ENCODE peak calls at places on chromosomes 4 and X, in seven cellular contexts. E is upper lobe of right lung, U is tibial artery, N is left lung, K is heart left ventricle, P is heart right ventricle, W is tibial nerve. H is an unnamed sample. For H3K4me1, the result is how much of the 10 kb centered on the place peaks cover.

GRCh38 chr4:31984872-31985271 is 1264.7 kb downstream of the PCDH7 start:
- DNase-seq in U (no peak), W (no peak), N (no peak), K (no peak), P (no peak), E (no peak), H (no peak)

GRCh38 chrX:121456315-121456714 is 408.9 kb downstream of the GLUD2 start:
- DNase-seq in P (no peak), E (no peak), N (no peak), U (no peak), K (no peak), W (no peak), H (no peak)

GRCh38 chr4:48518143-48518542 is 28.1 kb downstream of the ZAR1 start:
- DNase-seq in U (no peak), W (no peak), K (no peak), P (no peak), N (no peak), E (no peak), H (no peak)

GRCh38 chr4:60582167-60582566 is 618.0 kb upstream of the ADGRL3 start:
- DNase-seq in P (no peak), W (no peak), U (no peak), E (no peak), K (no peak), N (no peak), H (no peak)

GRCh38 chrX:34585561-34585960 is 71.5 kb downstream of the TMEM47 start:
- DNase-seq in P (no peak), U (no peak), K (no peak), E (no peak), W (no peak), N (no peak), H (no peak)

GRCh38 chr4:53914313-53915016 is 149.9 kb downstream of the CHIC2 start:
- DNase-seq in N (no peak), E (no peak), U (no peak), W (no peak), P (no peak), K (no peak), H (no peak)

GRCh38 chrX:56974408-56974807 is 20.9 kb downstream of the SPIN3 start:
- DNase-seq in N (no peak), U (no peak), P (no peak), K (no peak), E (no peak), W (no peak), H (no peak)

GRCh38 chr4:1522606-1523005 is 116.4 kb upstream of the NKX1-1 start:
- DNase-seq in N (peak), K (no peak), W (no peak), P (peak), U (no peak), E (no peak), H (no peak)

GRCh38 chr4:26762650-26763049 is 98.0 kb upstream of the STIM2 start:
- DNase-seq in E (no peak), P (no peak), K (no peak), U (no peak), N (no peak), W (no peak), H (no peak)

GRCh38 chr4:173448103-173448502 is 49.2 kb upstream of the SCRG1 start:
- DNase-seq in W (no peak), K (no peak), N (no peak), U (no peak), P (peak), E (no peak), H (no peak)

GRCh38 chr4:121514443-121514842 is 133.6 kb upstream of the QRFPR start:
- DNase-seq in W (no peak), U (no peak), P (no peak), N (peak), E (no peak), K (peak), H (no peak)
- TF ChIP-seq CTCF in W (no peak), U (no peak), P (no peak), N (no peak), E (no peak), K (no peak), H (no peak)

GRCh38 chr4:107035711-107036601 is at the start of gene DKK2:
- DNase-seq in U (no peak), E (peak), W (peak), N (peak), P (no peak), K (peak), H (no peak)

GRCh38 chr4:107034982-107035710 is 967 bp downstream of the DKK2 start:
- DNase-seq in U (no peak), W (no peak), P (no peak), K (peak), N (peak), E (no peak), H (no peak)

GRCh38 chr4:107036602-107037151 is 564 bp upstream of the DKK2 start:
- DNase-seq in K (peak), E (no peak), U (no peak), P (no peak), W (no peak), N (peak), H (no peak)

GRCh38 chr4:107034091-107034698 is 1.9 kb downstream of the DKK2 start:
- DNase-seq in W (peak), E (peak), N (peak), U (no peak), K (peak), P (no peak), H (no peak)

DNA sequence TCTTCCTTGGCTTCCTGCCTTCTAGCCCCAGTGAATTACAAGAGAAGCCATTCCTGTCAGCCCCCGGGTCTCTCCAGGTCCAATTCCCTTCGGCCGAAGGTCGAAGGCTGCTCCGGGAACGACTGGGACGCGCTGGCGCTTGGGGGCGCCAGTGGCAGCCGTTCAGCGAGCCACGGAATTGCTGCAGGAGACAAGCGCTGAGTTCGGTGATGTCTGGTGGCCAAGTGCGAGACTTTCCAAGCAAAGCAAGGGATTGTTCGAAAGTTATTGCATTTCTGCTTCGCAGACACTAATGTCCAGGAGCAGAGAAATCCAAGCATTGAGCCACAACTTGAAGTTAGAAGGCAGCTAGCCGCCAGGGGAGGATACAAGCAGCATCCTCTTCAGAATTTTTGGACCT is 1.1 kb upstream of the DKK2 start:
- DNase-seq in U (peak), W (peak), N (peak), E (peak), P (peak), K (peak), H (no peak)
- H3K4me3 ChIP-seq in U (peak), W (peak), N (no peak), E (no peak), P (peak), K (peak), H (peak)

GRCh38 chr4:113674733-113675132 is 86.8 kb downstream of the CAMK2D start:
- DNase-seq in U (no peak), W (no peak), K (no peak), N (no peak), P (no peak), E (no peak), H (no peak)
- H3K4me1 ChIP-seq in U (under half), W (under half), K (under half), N (under half), P (half or more), E (under half), H (under half)

DNA sequence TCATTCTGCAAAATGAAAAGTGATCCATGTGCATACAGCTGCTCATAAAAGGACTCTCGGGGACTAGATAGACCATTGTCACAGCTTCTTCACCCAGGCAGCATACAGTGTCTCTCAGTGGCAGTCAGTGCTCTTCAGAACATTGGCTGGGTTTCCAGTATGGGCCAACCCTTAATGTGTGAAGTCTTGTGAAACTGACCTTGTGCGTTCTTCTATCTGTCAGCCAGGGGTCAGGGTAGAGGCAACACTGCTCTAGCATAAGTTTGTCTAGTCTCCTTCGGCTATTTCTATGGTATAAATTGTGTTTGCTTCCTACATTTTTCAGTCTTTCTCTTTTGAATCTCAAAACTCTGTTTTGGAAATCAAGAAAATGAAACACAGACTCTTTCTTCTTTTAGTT is 37.0 kb upstream of the SMIM31 start:
- DNase-seq in K (no peak), P (no peak), U (no peak), E (no peak), N (no peak), W (no peak), H (no peak)
- TF ChIP-seq CTCF in K (no peak), P (no peak), U (no peak), E (no peak), N (no peak), W (no peak), H (no peak)

GRCh38 chr4:6281436-6282144 is 11.9 kb downstream of the WFS1 start:
- DNase-seq in P (peak), W (no peak), U (peak), N (peak), K (peak), E (no peak), H (no peak)
- H3K4me3 ChIP-seq in P (no peak), W (no peak), U (no peak), N (no peak), K (no peak), E (no peak), H (peak)

GRCh38 chrX:106976416-106976815 is 23.6 kb downstream of the MORC4 start:
- DNase-seq in P (no peak), N (no peak), K (no peak), U (no peak), W (no peak), E (no peak), H (no peak)
- H3K4me1 ChIP-seq in P (under half), N (under half), K (under half), U (under half), W (under half), E (under half), H (under half)

GRCh38 chr4:143441678-143442077 is 71.8 kb upstream of the SMARCA5 start:
- DNase-seq in W (no peak), P (no peak), K (no peak), N (no peak), E (no peak), U (no peak), H (no peak)
- TF ChIP-seq CTCF in W (no peak), P (no peak), K (no peak), N (no peak), E (no peak), U (no peak), H (no peak)

GRCh38 chr4:186068581-186069402 is at the start of gene TLR3:
- DNase-seq in P (no peak), W (no peak), N (no peak), E (no peak), U (no peak), K (no peak), H (no peak)

GRCh38 chr4:186069734-186070133 is 778 bp downstream of the TLR3 start:
- DNase-seq in E (no peak), U (no peak), K (no peak), N (no peak), P (no peak), W (no peak), H (no peak)

GRCh38 chr4:186072516-186072915 is 3.6 kb downstream of the TLR3 start:
- DNase-seq in U (no peak), K (no peak), P (no peak), N (no peak), E (no peak), W (no peak), H (no peak)

GRCh38 chr4:186061919-186062318 is 7.0 kb upstream of the TLR3 start:
- DNase-seq in W (no peak), K (no peak), E (no peak), U (no peak), N (no peak), P (no peak), H (no peak)

GRCh38 chr4:186067757-186068385 is 1.1 kb upstream of the TLR3 start:
- DNase-seq in P (peak), K (no peak), E (peak), W (peak), N (no peak), U (peak), H (no peak)
- H3K4me3 ChIP-seq in P (peak), K (peak), E (peak), W (peak), N (peak), U (peak), H (peak)

GRCh38 chr4:55768291-55768690 is 51.3 kb upstream of the EXOC1L start:
- DNase-seq in K (no peak), P (no peak), N (no peak), W (no peak), U (no peak), E (no peak), H (no peak)
- H3K4me1 ChIP-seq in K (under half), P (under half), N (under half), W (under half), U (under half), E (under half), H (under half)

GRCh38 chr4:76882630-76883029 is 15.3 kb downstream of the SOWAHB start:
- DNase-seq in K (no peak), U (no peak), N (no peak), W (no peak), P (no peak), E (no peak), H (no peak)
- TF ChIP-seq CTCF in K (no peak), U (no peak), N (no peak), W (no peak), P (no peak), E (no peak), H (no peak)